ENCODE peak calls at places on chromosome 20, in nine cellular contexts. One of them, this sample, is unnamed.

GRCh38 chr20:37576911-37577310 is 49.2 kb upstream of the BLCAP start:
- DNase-seq in brain microvascular endothelial cell: no peak
- DNase-seq in endodermal cell: no peak
- DNase-seq in fibroblast of the aortic adventitia: no peak
- DNase-seq in body of pancreas: no peak
- DNase-seq in K562: no peak
- DNase-seq in psoas muscle: no peak
- DNase-seq in stomach: no peak
- DNase-seq in choroid plexus epithelial cell: no peak
- DNase-seq in this sample: no peak

GRCh38 chr20:62800314-62801259 is 4.0 kb upstream of the OGFR start:
- DNase-seq in brain microvascular endothelial cell: no peak
- DNase-seq in endodermal cell: no peak
- DNase-seq in stomach: no peak
- DNase-seq in choroid plexus epithelial cell: no peak
- DNase-seq in fibroblast of the aortic adventitia: no peak
- DNase-seq in psoas muscle: no peak
- DNase-seq in K562: no peak
- DNase-seq in body of pancreas: no peak
- DNase-seq in this sample: no peak

GRCh38 chr20:17969884-17970409 is 1.1 kb downstream of the MGME1 start:
- DNase-seq in fibroblast of the aortic adventitia: no peak
- DNase-seq in choroid plexus epithelial cell: peak
- DNase-seq in psoas muscle: peak
- DNase-seq in stomach: no peak
- DNase-seq in K562: peak
- DNase-seq in body of pancreas: peak
- DNase-seq in endodermal cell: peak
- DNase-seq in brain microvascular endothelial cell: peak
- DNase-seq in this sample: peak

GRCh38 chr20:47941869-47942268 is 156.6 kb upstream of the SULF2 start:
- DNase-seq in K562: no peak
- DNase-seq in fibroblast of the aortic adventitia: no peak
- DNase-seq in endodermal cell: no peak
- DNase-seq in brain microvascular endothelial cell: no peak
- DNase-seq in psoas muscle: no peak
- DNase-seq in stomach: no peak
- DNase-seq in body of pancreas: no peak
- DNase-seq in choroid plexus epithelial cell: no peak
- DNase-seq in this sample: no peak

GRCh38 chr20:3239026-3239866 is at the start of gene SLC4A11:
- DNase-seq in brain microvascular endothelial cell: no peak
- DNase-seq in fibroblast of the aortic adventitia: peak
- DNase-seq in choroid plexus epithelial cell: peak
- DNase-seq in body of pancreas: peak
- DNase-seq in K562: peak
- DNase-seq in endodermal cell: peak
- DNase-seq in stomach: peak
- DNase-seq in psoas muscle: peak
- DNase-seq in this sample: peak

GRCh38 chr20:8829232-8829631 is 239.7 kb upstream of the PLCB4 start:
- DNase-seq in brain microvascular endothelial cell: no peak
- DNase-seq in psoas muscle: no peak
- DNase-seq in fibroblast of the aortic adventitia: no peak
- DNase-seq in body of pancreas: no peak
- DNase-seq in K562: peak
- DNase-seq in stomach: no peak
- DNase-seq in choroid plexus epithelial cell: no peak
- DNase-seq in endodermal cell: no peak
- DNase-seq in this sample: no peak

GRCh38 chr20:34549291-34549928 is 9.1 kb upstream of the MAP1LC3A start:
- DNase-seq in K562: peak
- DNase-seq in body of pancreas: peak
- DNase-seq in choroid plexus epithelial cell: no peak
- DNase-seq in brain microvascular endothelial cell: no peak
- DNase-seq in psoas muscle: no peak
- DNase-seq in endodermal cell: peak
- DNase-seq in fibroblast of the aortic adventitia: no peak
- DNase-seq in stomach: no peak
- DNase-seq in this sample: peak

GRCh38 chr20:22578221-22579118 is 5.9 kb downstream of the FOXA2 start:
- DNase-seq in brain microvascular endothelial cell: no peak
- DNase-seq in fibroblast of the aortic adventitia: no peak
- DNase-seq in body of pancreas: peak
- DNase-seq in K562: no peak
- DNase-seq in endodermal cell: peak
- DNase-seq in choroid plexus epithelial cell: no peak
- DNase-seq in stomach: peak
- DNase-seq in psoas muscle: no peak
- DNase-seq in this sample: no peak

GRCh38 chr20:57260959-57261357 is 5.5 kb downstream of the BMP7 start:
- DNase-seq in endodermal cell: no peak
- DNase-seq in choroid plexus epithelial cell: peak
- DNase-seq in K562: no peak
- DNase-seq in body of pancreas: no peak
- DNase-seq in psoas muscle: no peak
- DNase-seq in brain microvascular endothelial cell: no peak
- DNase-seq in fibroblast of the aortic adventitia: no peak
- DNase-seq in stomach: no peak
- DNase-seq in this sample: no peak

GRCh38 chr20:59006167-59006863 is 739 bp downstream of the CTSZ start:
- DNase-seq in fibroblast of the aortic adventitia: no peak
- DNase-seq in brain microvascular endothelial cell: no peak
- DNase-seq in choroid plexus epithelial cell: no peak
- DNase-seq in psoas muscle: peak
- DNase-seq in body of pancreas: no peak
- DNase-seq in endodermal cell: peak
- DNase-seq in stomach: no peak
- DNase-seq in K562: no peak
- DNase-seq in this sample: no peak

GRCh38 chr20:19849341-19850189 is 91.5 kb downstream of the RIN2 start:
- DNase-seq in psoas muscle: no peak
- DNase-seq in choroid plexus epithelial cell: peak
- DNase-seq in endodermal cell: no peak
- DNase-seq in fibroblast of the aortic adventitia: peak
- DNase-seq in stomach: no peak
- DNase-seq in body of pancreas: no peak
- DNase-seq in K562: no peak
- DNase-seq in brain microvascular endothelial cell: no peak
- DNase-seq in this sample: no peak

GRCh38 chr20:35329435-35330139 is 37.4 kb upstream of the FAM83C start:
- DNase-seq in brain microvascular endothelial cell: no peak
- DNase-seq in stomach: peak
- DNase-seq in fibroblast of the aortic adventitia: no peak
- DNase-seq in choroid plexus epithelial cell: no peak
- DNase-seq in psoas muscle: peak
- DNase-seq in K562: peak
- DNase-seq in endodermal cell: peak
- DNase-seq in body of pancreas: no peak
- DNase-seq in this sample: peak

GRCh38 chr20:22921595-22922421 is 113.3 kb upstream of the SSTR4 start:
- DNase-seq in body of pancreas: no peak
- DNase-seq in psoas muscle: no peak
- DNase-seq in K562: peak
- DNase-seq in stomach: no peak
- DNase-seq in choroid plexus epithelial cell: peak
- DNase-seq in fibroblast of the aortic adventitia: peak
- DNase-seq in brain microvascular endothelial cell: peak
- DNase-seq in endodermal cell: no peak
- DNase-seq in this sample: peak

GRCh38 chr20:2619961-2620595 is 32.4 kb upstream of the NOP56 start:
- DNase-seq in body of pancreas: no peak
- DNase-seq in K562: no peak
- DNase-seq in choroid plexus epithelial cell: peak
- DNase-seq in stomach: no peak
- DNase-seq in psoas muscle: no peak
- DNase-seq in fibroblast of the aortic adventitia: peak
- DNase-seq in endodermal cell: no peak
- DNase-seq in brain microvascular endothelial cell: peak
- DNase-seq in this sample: peak

GRCh38 chr20:35768731-35769664 is 2.8 kb upstream of the PHF20 start:
- DNase-seq in endodermal cell: peak
- DNase-seq in choroid plexus epithelial cell: peak
- DNase-seq in K562: peak
- DNase-seq in fibroblast of the aortic adventitia: peak
- DNase-seq in body of pancreas: peak
- DNase-seq in brain microvascular endothelial cell: peak
- DNase-seq in psoas muscle: peak
- DNase-seq in stomach: peak
- DNase-seq in this sample: peak

DNA sequence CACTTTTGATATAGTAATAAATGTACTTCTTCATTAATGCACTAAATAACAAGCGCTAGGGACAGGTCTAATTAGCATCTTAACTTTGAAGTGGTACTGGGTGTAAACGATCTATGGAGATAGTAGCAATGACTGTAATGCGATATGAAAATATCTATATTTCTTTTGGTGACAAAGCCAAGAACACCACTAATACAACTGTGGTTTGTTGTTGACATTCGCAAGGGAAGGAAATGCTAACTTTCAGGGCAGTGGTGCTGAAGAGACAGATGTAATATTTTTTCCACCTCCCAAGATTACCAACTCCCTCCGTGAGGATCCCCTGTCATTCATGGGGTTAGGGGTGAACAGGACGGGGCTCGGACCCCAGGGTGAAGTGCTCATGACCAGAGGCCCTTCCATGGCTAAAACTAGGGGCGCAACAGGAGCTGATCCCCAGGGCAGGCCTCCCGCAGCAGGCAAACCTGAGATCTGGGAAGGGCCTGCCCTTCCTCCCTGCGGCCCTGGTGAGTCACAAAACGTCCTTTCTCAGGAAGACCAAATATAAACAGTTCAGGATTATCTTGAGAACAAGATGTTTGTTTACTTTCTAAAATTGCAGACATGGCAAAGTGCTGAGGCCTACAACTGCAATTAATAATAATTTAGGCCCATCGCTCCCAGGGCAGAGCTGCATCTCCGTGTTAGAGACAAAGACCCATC is 65.0 kb upstream of the TOX2 start:
- DNase-seq in endodermal cell: no peak
- DNase-seq in K562: no peak
- DNase-seq in choroid plexus epithelial cell: peak
- DNase-seq in psoas muscle: peak
- DNase-seq in stomach: no peak
- DNase-seq in brain microvascular endothelial cell: peak
- DNase-seq in fibroblast of the aortic adventitia: peak
- DNase-seq in body of pancreas: peak
- DNase-seq in this sample: peak
- TF ChIP-seq CTCF in endodermal cell: no peak
- TF ChIP-seq CTCF in K562: no peak
- TF ChIP-seq CTCF in choroid plexus epithelial cell: no peak
- TF ChIP-seq CTCF in psoas muscle: no peak
- TF ChIP-seq CTCF in stomach: no peak
- TF ChIP-seq CTCF in brain microvascular endothelial cell: no peak
- TF ChIP-seq CTCF in fibroblast of the aortic adventitia: no peak
- TF ChIP-seq CTCF in body of pancreas: no peak
- TF ChIP-seq CTCF in this sample: no peak

GRCh38 chr20:41038149-41038877 is 9.7 kb downstream of the TOP1 start:
- DNase-seq in brain microvascular endothelial cell: no peak
- DNase-seq in K562: no peak
- DNase-seq in body of pancreas: no peak
- DNase-seq in endodermal cell: no peak
- DNase-seq in fibroblast of the aortic adventitia: no peak
- DNase-seq in choroid plexus epithelial cell: no peak
- DNase-seq in stomach: no peak
- DNase-seq in psoas muscle: no peak
- DNase-seq in this sample: no peak
- H3K4me3 ChIP-seq in brain microvascular endothelial cell: no peak
- H3K4me3 ChIP-seq in K562: no peak
- H3K4me3 ChIP-seq in body of pancreas: no peak
- H3K4me3 ChIP-seq in endodermal cell: no peak
- H3K4me3 ChIP-seq in fibroblast of the aortic adventitia: no peak
- H3K4me3 ChIP-seq in choroid plexus epithelial cell: no peak
- H3K4me3 ChIP-seq in stomach: no peak
- H3K4me3 ChIP-seq in psoas muscle: no peak
- H3K4me3 ChIP-seq in this sample: no peak

DNA sequence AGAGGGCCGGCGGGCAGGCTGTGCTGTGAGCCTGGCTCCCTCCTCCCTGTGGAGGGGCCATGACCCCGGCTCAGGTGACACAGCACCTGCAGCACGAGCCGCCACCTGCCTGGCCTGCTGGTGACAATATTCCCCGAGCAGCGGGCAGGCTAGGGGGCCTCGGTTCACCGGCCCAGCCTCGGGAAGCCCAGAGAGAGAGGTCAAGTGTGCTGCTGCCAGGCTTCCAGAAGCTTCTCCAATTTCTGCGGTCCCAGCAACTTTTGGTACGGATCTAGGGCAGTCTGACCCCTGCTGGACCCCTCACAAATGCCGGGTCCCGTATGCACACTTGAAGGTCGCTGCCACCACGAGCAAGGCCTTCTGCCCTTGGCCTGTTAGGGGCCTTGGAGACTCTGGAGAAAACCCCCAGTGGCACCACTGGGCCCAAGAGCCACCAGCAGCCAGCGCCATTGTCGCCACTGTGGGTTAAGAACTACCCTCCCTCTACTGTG is 38.6 kb upstream of the NOL4L start:
- DNase-seq in endodermal cell: peak
- DNase-seq in brain microvascular endothelial cell: no peak
- DNase-seq in body of pancreas: no peak
- DNase-seq in psoas muscle: no peak
- DNase-seq in stomach: peak
- DNase-seq in K562: no peak
- DNase-seq in fibroblast of the aortic adventitia: no peak
- DNase-seq in choroid plexus epithelial cell: no peak
- DNase-seq in this sample: no peak
- TF ChIP-seq CTCF in endodermal cell: peak
- TF ChIP-seq CTCF in brain microvascular endothelial cell: peak
- TF ChIP-seq CTCF in body of pancreas: no peak
- TF ChIP-seq CTCF in psoas muscle: no peak
- TF ChIP-seq CTCF in stomach: no peak
- TF ChIP-seq CTCF in K562: peak
- TF ChIP-seq CTCF in fibroblast of the aortic adventitia: no peak
- TF ChIP-seq CTCF in choroid plexus epithelial cell: no peak
- TF ChIP-seq CTCF in this sample: no peak

DNA sequence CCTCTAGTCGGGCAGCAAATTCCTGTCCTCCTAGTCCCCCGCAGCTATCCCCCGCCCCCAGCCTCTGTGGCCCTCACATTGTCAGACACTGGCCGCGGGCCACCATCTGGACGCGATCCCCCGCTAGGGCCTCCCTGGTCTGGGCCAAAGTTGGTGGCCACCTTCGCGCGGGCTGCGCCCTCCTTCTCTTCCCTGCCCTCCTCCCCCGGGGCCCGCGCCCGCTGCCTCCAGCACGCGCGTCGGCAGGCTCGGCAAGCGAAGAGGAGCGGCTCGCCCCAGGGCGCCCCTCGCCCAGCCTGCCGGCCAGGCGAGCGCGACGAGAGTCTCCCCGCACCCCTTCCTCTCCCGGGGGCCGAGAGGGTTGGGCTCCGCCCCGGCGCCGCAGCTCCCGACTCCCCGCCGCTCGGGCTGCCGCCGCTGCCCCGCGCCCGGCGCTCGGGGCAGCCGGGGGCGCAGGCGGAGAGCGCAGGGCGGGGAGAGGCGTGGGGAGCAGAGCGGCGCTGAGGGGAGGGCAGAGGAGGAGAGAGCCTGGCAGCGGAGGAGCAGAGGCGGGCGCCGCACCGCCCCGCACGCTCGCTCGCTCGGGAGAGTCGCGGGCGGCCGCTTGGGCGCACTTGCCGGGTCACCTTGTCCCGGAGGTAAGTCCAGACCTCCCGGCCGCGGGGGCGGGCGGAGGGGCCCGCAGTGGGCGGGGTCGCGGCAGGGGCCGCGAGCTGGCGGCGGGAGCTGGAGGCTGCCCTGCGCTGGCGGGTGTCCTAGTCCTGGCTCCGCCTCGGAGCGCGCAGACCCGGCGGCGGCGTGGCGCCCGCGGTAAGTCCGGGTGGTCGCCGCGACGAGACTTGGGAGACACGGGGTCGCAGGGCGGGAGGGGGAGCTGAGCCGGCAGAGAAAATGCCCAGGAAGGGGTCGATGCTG is at the start of gene SYNDIG1:
- DNase-seq in endodermal cell: peak
- DNase-seq in psoas muscle: no peak
- DNase-seq in K562: no peak
- DNase-seq in choroid plexus epithelial cell: peak
- DNase-seq in fibroblast of the aortic adventitia: peak
- DNase-seq in stomach: no peak
- DNase-seq in brain microvascular endothelial cell: no peak
- DNase-seq in body of pancreas: no peak
- DNase-seq in this sample: peak
- H3K4me3 ChIP-seq in endodermal cell: peak
- H3K4me3 ChIP-seq in psoas muscle: peak
- H3K4me3 ChIP-seq in K562: no peak
- H3K4me3 ChIP-seq in choroid plexus epithelial cell: peak
- H3K4me3 ChIP-seq in fibroblast of the aortic adventitia: peak
- H3K4me3 ChIP-seq in stomach: peak
- H3K4me3 ChIP-seq in brain microvascular endothelial cell: peak
- H3K4me3 ChIP-seq in body of pancreas: no peak
- H3K4me3 ChIP-seq in this sample: no peak

This sample was measured in cardiac fibroblast.